ENCODE peak calls at places on chromosomes 6 and 20, in ten cellular contexts. V, H, R, M, E, X, B, P, Z and K are unnamed samples.

GRCh38 chr6:135030056-135030473 is 24.6 kb downstream of the HBS1L start:
- DNase-seq in V (no peak), H (no peak), R (no peak), M (no peak), E (no peak), X (no peak), B (no peak), P (no peak), Z (no peak), K (no peak)

GRCh38 chr6:108442770-108443520 is 117.8 kb upstream of the FOXO3 start:
- DNase-seq in V (no peak), H (no peak), R (no peak), M (no peak), E (no peak), X (no peak), B (no peak), P (no peak), Z (no peak), K (no peak)

GRCh38 chr6:148935705-148936306 is 189.0 kb downstream of the UST start:
- DNase-seq in V (no peak), H (no peak), R (no peak), M (no peak), E (no peak), X (no peak), B (no peak), P (no peak), Z (no peak), K (no peak)

GRCh38 chr20:38804243-38804642 is 1.3 kb upstream of the PPP1R16B start:
- DNase-seq in V (no peak), H (no peak), R (no peak), M (no peak), E (no peak), X (no peak), B (no peak), P (no peak), Z (no peak), K (no peak)

GRCh38 chr6:147022041-147022440 is 182.2 kb upstream of the STXBP5 start:
- DNase-seq in V (no peak), H (no peak), R (no peak), M (no peak), E (no peak), X (no peak), B (no peak), P (no peak), Z (no peak), K (no peak)

GRCh38 chr20:49620364-49621240 is 52.7 kb upstream of the PTGIS start:
- DNase-seq in V (no peak), H (no peak), R (no peak), M (no peak), E (no peak), X (no peak), B (no peak), P (no peak), Z (no peak), K (no peak)

GRCh38 chr6:15431762-15432495 is 186.1 kb downstream of the JARID2 start:
- DNase-seq in V (no peak), H (no peak), R (no peak), M (no peak), E (no peak), X (no peak), B (no peak), P (no peak), Z (no peak), K (no peak)

GRCh38 chr20:44750081-44750805 is 4.6 kb downstream of the KCNK15 start:
- DNase-seq in V (no peak), H (no peak), R (no peak), M (no peak), E (no peak), X (no peak), B (no peak), P (no peak), Z (no peak), K (no peak)

GRCh38 chr20:63498950-63499332 is at the start of gene EEF1A2:
- DNase-seq in V (no peak), H (no peak), R (no peak), M (peak), E (no peak), X (peak), B (peak), P (peak), Z (peak), K (no peak)